ENCODE peak calls at places on chromosomes 3 and 15, in seven cellular contexts. I is uterus, W is testis, P is A549, S is adrenal gland, T is body of pancreas, A is heart left ventricle. L is an unnamed sample.
A peak's percentile ranks its signal among the peaks of the same experiment; 100 is the strongest.

GRCh38 chr15:71013446-71013845 is 101.8 kb upstream of the THSD4 start:
- DNase-seq in P (no peak), T (no peak), I (no peak), W (no peak), A (no peak), S (no peak), L (no peak)

GRCh38 chr3:172586447-172586846 is 63.2 kb upstream of the TNFSF10 start:
- DNase-seq in S (no peak), W (no peak), T (no peak), A (no peak), I (no peak), P (no peak), L (no peak)

GRCh38 chr3:168216851-168217250 is 121.1 kb upstream of the GOLIM4 start:
- DNase-seq in T (no peak), I (no peak), W (no peak), A (no peak), P (no peak), S (no peak), L (no peak)

GRCh38 chr3:89266074-89266473 is 158.7 kb downstream of the EPHA3 start:
- DNase-seq in A (no peak), W (no peak), S (no peak), P (no peak), T (no peak), I (no peak), L (no peak)

GRCh38 chr15:48021336-48022086 is 99.3 kb upstream of the SLC24A5 start:
- DNase-seq in P (no peak), S (no peak), W (no peak), A (no peak), T (no peak), I (no peak), L (no peak)

GRCh38 chr15:42819781-42820180 is 82.9 kb upstream of the CDAN1 start:
- DNase-seq in A (no peak), S (no peak), W (no peak), T (no peak), P (no peak), I (no peak), L (no peak)

GRCh38 chr15:49308686-49309085 is 114.4 kb upstream of the FGF7 start:
- DNase-seq in S (no peak), W (no peak), P (no peak), T (no peak), A (no peak), I (no peak), L (no peak)

GRCh38 chr3:43346990-43347749 is 60.8 kb downstream of the SNRK start:
- DNase-seq in S (no peak), I (no peak), P (no peak), A (no peak), W (no peak), T (no peak), L (no peak)

GRCh38 chr15:49715213-49715612 is 94.4 kb downstream of the DTWD1 start:
- DNase-seq in T (no peak), A (no peak), I (no peak), W (no peak), P (no peak), S (no peak), L (no peak)

GRCh38 chr15:65828566-65828965 is 36.5 kb upstream of the DENND4A start:
- DNase-seq in W (no peak), P (no peak), T (no peak), A (no peak), I (no peak), S (no peak), L (peak; percentile 54)

GRCh38 chr15:30043211-30043655 is 39.5 kb upstream of the GOLGA8J start:
- DNase-seq in T (no peak), I (no peak), A (no peak), W (no peak), S (no peak), P (peak; percentile 40), L (no peak)

GRCh38 chr3:50189274-50189673 is 2.1 kb upstream of the GNAT1 start:
- DNase-seq in P (peak; percentile 73), I (peak; percentile 73), A (peak; percentile 73), T (peak; percentile 89), S (peak; percentile 69), W (peak; percentile 91), L (peak; percentile 66)

GRCh38 chr3:152620395-152620794 is 214.5 kb upstream of the P2RY1 start:
- DNase-seq in S (no peak), W (peak; percentile 36), I (no peak), P (no peak), A (peak; percentile 36), T (no peak), L (no peak)

GRCh38 chr3:29255854-29256696 is 24.8 kb upstream of the RBMS3 start:
- DNase-seq in T (no peak), A (no peak), W (no peak), P (no peak), I (no peak), S (no peak), L (no peak)

GRCh38 chr15:69451951-69452701 is 492 bp upstream of the RPLP1 start:
- DNase-seq in S (no peak), I (peak; percentile 30), T (no peak), W (peak; percentile 41), A (no peak), P (peak; percentile 45), L (peak; percentile 90)

GRCh38 chr3:139527287-139527686 is 12.3 kb downstream of the RBP1 start:
- DNase-seq in A (no peak), W (no peak), I (no peak), T (no peak), S (no peak), P (no peak), L (no peak)

GRCh38 chr3:172280406-172281051 is 167.7 kb downstream of the GHSR start:
- DNase-seq in P (no peak), A (no peak), T (no peak), S (no peak), W (no peak), I (no peak), L (peak; percentile 20)

GRCh38 chr15:33031324-33031736 is 163.2 kb downstream of the FMN1 start:
- DNase-seq in T (peak; percentile 34), S (no peak), I (no peak), W (no peak), P (no peak), A (no peak), L (no peak)

GRCh38 chr15:75249726-75250125 is 8.4 kb upstream of the GOLGA6C start:
- DNase-seq in T (no peak), W (no peak), A (no peak), P (no peak), S (no peak), I (no peak), L (no peak)

GRCh38 chr15:64070965-64071851 is 22.4 kb downstream of the CIAO2A start:
- DNase-seq in W (peak; percentile 61), A (peak; percentile 38), T (peak; percentile 76), S (peak; percentile 79), I (peak; percentile 75), P (peak; percentile 71), L (peak; percentile 29)

GRCh38 chr3:18712713-18713575 is 287.8 kb upstream of the SATB1 start:
- DNase-seq in W (no peak), I (no peak), P (no peak), S (no peak), A (no peak), T (no peak), L (no peak)

GRCh38 chr15:69677403-69677802 is 224.8 kb downstream of the RPLP1 start:
- DNase-seq in W (no peak), T (no peak), S (no peak), P (no peak), A (no peak), I (no peak), L (no peak)

GRCh38 chr15:59376735-59377134 is 4.1 kb upstream of the MYO1E start:
- DNase-seq in I (no peak), P (peak; percentile 48), T (no peak), A (no peak), W (no peak), S (no peak), L (no peak)

GRCh38 chr15:92881838-92882696 is 18.1 kb upstream of the CHD2 start:
- DNase-seq in A (peak; percentile 99), S (peak; percentile 98), I (peak; percentile 99), T (peak; percentile 98), P (peak; percentile 100), W (peak; percentile 99), L (peak; percentile 99)
- TF ChIP-seq POLR2A in A (peak; percentile 91), S (peak; percentile 93), I (peak; percentile 97), T (peak; percentile 48), P (peak; percentile 85), W (peak; percentile 95), L (peak; percentile 99)

DNA sequence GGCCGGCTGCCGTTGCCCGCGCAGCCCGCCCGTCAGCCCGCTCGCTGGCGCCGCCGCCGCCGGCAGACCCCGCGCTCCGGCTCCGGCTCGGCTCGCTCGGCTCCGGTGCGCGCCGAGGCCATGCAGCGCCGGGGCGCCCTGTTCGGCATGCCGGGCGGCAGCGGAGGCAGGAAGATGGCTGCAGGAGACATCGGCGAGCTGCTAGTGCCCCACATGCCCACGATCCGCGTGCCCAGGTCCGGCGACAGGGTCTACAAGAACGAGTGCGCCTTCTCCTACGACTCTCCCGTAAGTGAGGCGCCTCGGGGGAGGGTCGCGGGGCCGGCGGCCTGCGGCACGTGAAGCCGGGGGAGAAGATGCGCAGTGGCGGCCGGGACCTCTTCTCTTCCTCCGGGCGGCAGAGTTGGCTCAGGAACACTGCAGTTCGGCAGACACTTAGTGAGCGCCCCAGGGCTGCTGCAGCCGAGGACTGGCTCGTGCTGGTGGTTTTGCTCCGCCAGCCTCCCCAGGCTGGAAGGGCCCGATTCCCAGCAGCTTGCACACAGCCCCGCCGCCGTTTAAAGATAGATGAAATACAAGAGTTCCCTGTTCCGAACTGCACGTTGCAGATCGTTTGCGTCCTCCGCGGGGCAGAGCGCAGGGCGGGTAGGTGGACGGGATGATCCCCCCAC is 401 bp downstream of the USP13 start:
- DNase-seq in S (peak; percentile 77), P (peak; percentile 69), I (peak; percentile 67), W (peak; percentile 86), A (peak; percentile 85), T (peak; percentile 79), L (peak; percentile 52)
- TF ChIP-seq POLR2A in S (peak; percentile 44), P (no peak), I (no peak), W (no peak), A (no peak), T (peak; percentile 22), L (no peak)

GRCh38 chr3:14124615-14125192 is at the start of the genes CHCHD4 and TMEM43:
- DNase-seq in S (peak; percentile 99), W (peak; percentile 99), I (peak; percentile 99), P (peak; percentile 99), A (peak; percentile 100), T (peak; percentile 99), L (peak; percentile 99)
- TF ChIP-seq POLR2A in S (peak; percentile 68), W (no peak), I (peak; percentile 59), P (peak; percentile 56), A (no peak), T (peak; percentile 53), L (peak; percentile 65)

DNA sequence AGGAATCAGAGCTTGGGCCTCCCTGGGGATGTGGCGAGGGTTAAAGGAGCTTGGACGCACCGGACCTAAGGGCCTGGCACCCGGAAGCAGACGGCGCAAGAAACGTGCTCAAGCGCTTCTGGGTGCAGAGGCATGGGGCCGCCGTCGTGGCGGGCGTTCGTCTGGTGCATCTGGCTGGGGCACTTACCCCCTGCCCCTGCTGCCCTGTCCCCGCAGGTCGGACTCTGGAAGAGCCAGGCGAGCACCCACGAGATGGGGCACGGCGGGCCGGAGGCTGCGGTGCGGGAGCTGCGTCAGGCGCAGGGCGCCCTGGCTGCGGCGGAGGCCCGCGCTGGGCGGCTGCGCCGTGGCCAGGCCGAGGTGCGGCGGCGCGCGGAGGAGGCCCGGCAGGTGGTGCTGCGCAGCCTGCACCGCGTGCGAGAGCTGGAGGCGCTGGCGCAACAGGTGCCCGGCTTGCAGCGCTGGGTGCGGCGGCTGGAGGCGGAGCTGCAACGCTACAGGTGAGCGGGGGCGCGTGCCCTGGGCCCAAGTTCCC is 2.5 kb downstream of the EFCC1 start:
- DNase-seq in I (no peak), W (no peak), S (no peak), A (no peak), T (peak; percentile 79), P (peak; percentile 40), L (peak; percentile 32)
- TF ChIP-seq POLR2A in I (no peak), W (no peak), S (no peak), A (no peak), T (no peak), P (no peak), L (no peak)